ENCODE peak calls at places on chromosome 9, in ten cellular contexts. F is stomach; J is IMR-90; W is lower lobe of right lung; S is CD8-positive, alpha-beta T cell; G is kidney; T is psoas muscle; R is spleen; I is effector memory CD4-positive, alpha-beta T cell; E is CD4-positive, CD25-positive, alpha-beta regulatory T cell. Y is an unnamed sample.

GRCh38 chr9:8332296-8332695 is 532.7 kb upstream of the DMAC1 start:
- DNase-seq in F (no peak), J (no peak), W (no peak), S (no peak), G (no peak), T (no peak), R (no peak), I (no peak), E (no peak), Y (no peak)

GRCh38 chr9:114884787-114885452 is 45.5 kb downstream of the TNFSF8 start:
- DNase-seq in F (peak), J (peak), W (peak), S (no peak), G (no peak), T (no peak), R (no peak), I (no peak), E (no peak), Y (no peak)

GRCh38 chr9:129702563-129702962 is 37.1 kb downstream of the PRRX2 start:
- DNase-seq in F (peak), J (peak), W (peak), S (no peak), G (no peak), T (no peak), R (no peak), I (no peak), E (no peak), Y (no peak)

GRCh38 chr9:72675586-72675985 is 154.2 kb downstream of the TMC1 start:
- DNase-seq in F (no peak), J (no peak), W (no peak), S (no peak), G (no peak), T (no peak), R (no peak), I (no peak), E (no peak), Y (no peak)

GRCh38 chr9:36017278-36017677 is 19.4 kb upstream of the RECK start:
- DNase-seq in F (no peak), J (peak), W (no peak), S (no peak), G (no peak), T (no peak), R (no peak), I (no peak), E (no peak), Y (no peak)

GRCh38 chr9:124475158-124475867 is 25.1 kb downstream of the ADGRD2 start:
- DNase-seq in F (no peak), J (no peak), W (no peak), S (no peak), G (no peak), T (no peak), R (no peak), I (no peak), E (no peak), Y (no peak)

GRCh38 chr9:138100711-138101349 is 223.2 kb downstream of the CACNA1B start:
- DNase-seq in F (peak), J (no peak), W (peak), S (no peak), G (peak), T (no peak), R (peak), I (no peak), E (no peak), Y (no peak)

GRCh38 chr9:32755730-32756129 is 27.6 kb upstream of the TMEM215 start:
- DNase-seq in F (no peak), J (no peak), W (no peak), S (no peak), G (no peak), T (no peak), R (no peak), I (no peak), E (no peak), Y (no peak)

GRCh38 chr9:123174887-123175518 is 93.4 kb downstream of the STRBP start:
- DNase-seq in F (no peak), J (no peak), W (no peak), S (no peak), G (no peak), T (no peak), R (no peak), I (no peak), E (peak), Y (peak)

GRCh38 chr9:84671651-84672467 is 2.3 kb downstream of the NTRK2 start:
- DNase-seq in F (no peak), J (no peak), W (no peak), S (no peak), G (peak), T (no peak), R (no peak), I (no peak), E (no peak), Y (no peak)

GRCh38 chr9:89177401-89178161 is 1.0 kb downstream of the SHC3 start:
- DNase-seq in F (no peak), J (no peak), W (no peak), S (no peak), G (peak), T (no peak), R (no peak), I (no peak), E (no peak), Y (no peak)

GRCh38 chr9:13410566-13411031 is 131.1 kb upstream of the MPDZ start:
- DNase-seq in F (no peak), J (no peak), W (no peak), S (no peak), G (no peak), T (no peak), R (no peak), I (no peak), E (no peak), Y (no peak)

GRCh38 chr9:97956365-97956764 is 18.4 kb upstream of the HEMGN start:
- DNase-seq in F (no peak), J (no peak), W (no peak), S (no peak), G (no peak), T (no peak), R (no peak), I (no peak), E (no peak), Y (no peak)

GRCh38 chr9:96062854-96063253 is 187.4 kb downstream of the ERCC6L2 start:
- DNase-seq in F (no peak), J (no peak), W (no peak), S (no peak), G (no peak), T (no peak), R (no peak), I (no peak), E (no peak), Y (no peak)

GRCh38 chr9:23081377-23081776 is 634.8 kb downstream of the DMRTA1 start:
- DNase-seq in F (no peak), J (no peak), W (no peak), S (no peak), G (no peak), T (no peak), R (no peak), I (no peak), E (no peak), Y (no peak)

GRCh38 chr9:84447305-84447704 is 106.7 kb upstream of the SLC28A3 start:
- DNase-seq in F (no peak), J (no peak), W (no peak), S (no peak), G (no peak), T (no peak), R (no peak), I (no peak), E (no peak), Y (no peak)

GRCh38 chr9:33151601-33152000 is 15.5 kb downstream of the B4GALT1 start:
- DNase-seq in F (no peak), J (no peak), W (no peak), S (no peak), G (no peak), T (no peak), R (no peak), I (no peak), E (no peak), Y (no peak)

GRCh38 chr9:92100237-92100911 is 14.8 kb downstream of the SPTLC1 start:
- DNase-seq in F (no peak), J (peak), W (no peak), S (no peak), G (no peak), T (no peak), R (no peak), I (no peak), E (no peak), Y (no peak)

DNA sequence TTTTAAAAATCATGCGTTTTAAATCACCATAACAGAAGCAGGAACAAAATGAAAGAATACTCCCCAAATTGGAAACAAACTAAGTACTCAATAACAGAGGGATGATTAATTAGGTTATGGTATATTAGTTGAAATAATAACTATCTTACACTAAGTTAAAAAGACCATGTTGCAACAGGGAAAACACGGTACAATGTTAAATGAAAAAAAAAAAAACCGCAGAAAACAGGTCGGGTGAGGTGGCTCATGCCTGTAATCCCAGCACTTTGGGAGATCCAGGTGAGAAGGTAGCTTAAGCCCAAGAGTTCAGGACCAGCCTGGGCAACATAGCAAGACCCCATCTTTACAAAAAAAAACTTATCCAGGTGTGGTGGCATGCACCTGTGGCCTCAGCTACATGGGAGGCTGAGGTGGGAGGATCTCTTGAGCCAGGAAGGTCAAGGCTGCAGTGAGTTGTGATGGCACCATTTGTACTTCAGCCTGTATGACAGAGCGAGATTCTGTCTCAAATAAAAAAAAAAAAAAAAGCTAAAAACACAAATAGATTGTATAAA is 2.4 kb upstream of the PTPN3 start:
- DNase-seq in F (no peak), J (no peak), W (no peak), S (no peak), G (no peak), T (no peak), R (no peak), I (no peak), E (no peak), Y (no peak)
- H3K4me3 ChIP-seq in F (peak), J (no peak), W (peak), S (no peak), G (peak), T (peak), R (no peak), I (no peak), E (no peak), Y (no peak)

GRCh38 chr9:119827126-119827525 is 457.9 kb upstream of the BRINP1 start:
- DNase-seq in F (no peak), J (no peak), W (no peak), S (no peak), G (no peak), T (no peak), R (no peak), I (no peak), E (no peak), Y (no peak)
- H3K4me3 ChIP-seq in F (no peak), J (no peak), W (no peak), S (no peak), G (no peak), T (no peak), R (no peak), I (no peak), E (no peak), Y (no peak)

GRCh38 chr9:26142201-26142600 is 464.0 kb upstream of the TUSC1 start:
- DNase-seq in F (no peak), J (no peak), W (no peak), S (no peak), G (no peak), T (no peak), R (no peak), I (no peak), E (no peak), Y (no peak)
- H3K4me3 ChIP-seq in F (no peak), J (no peak), W (no peak), S (no peak), G (no peak), T (no peak), R (no peak), I (no peak), E (no peak), Y (no peak)

GRCh38 chr9:127561491-127562270 is 50.4 kb upstream of the STXBP1 start:
- DNase-seq in F (peak), J (peak), W (peak), S (peak), G (peak), T (peak), R (no peak), I (no peak), E (no peak), Y (no peak)
- H3K4me3 ChIP-seq in F (no peak), J (no peak), W (peak), S (no peak), G (no peak), T (no peak), R (no peak), I (no peak), E (no peak), Y (no peak)

GRCh38 chr9:112288029-112288428 is 45.4 kb downstream of the PTBP3 start:
- DNase-seq in F (no peak), J (peak), W (no peak), S (no peak), G (no peak), T (no peak), R (no peak), I (no peak), E (no peak), Y (no peak)
- H3K4me3 ChIP-seq in F (no peak), J (no peak), W (no peak), S (no peak), G (no peak), T (no peak), R (no peak), I (no peak), E (no peak), Y (no peak)

GRCh38 chr9:78109075-78109474 is 77.5 kb upstream of the GNAQ start:
- DNase-seq in F (no peak), J (no peak), W (no peak), S (no peak), G (no peak), T (no peak), R (no peak), I (no peak), E (no peak), Y (no peak)
- H3K4me3 ChIP-seq in F (no peak), J (no peak), W (no peak), S (no peak), G (no peak), T (no peak), R (no peak), I (no peak), E (no peak), Y (no peak)

DNA sequence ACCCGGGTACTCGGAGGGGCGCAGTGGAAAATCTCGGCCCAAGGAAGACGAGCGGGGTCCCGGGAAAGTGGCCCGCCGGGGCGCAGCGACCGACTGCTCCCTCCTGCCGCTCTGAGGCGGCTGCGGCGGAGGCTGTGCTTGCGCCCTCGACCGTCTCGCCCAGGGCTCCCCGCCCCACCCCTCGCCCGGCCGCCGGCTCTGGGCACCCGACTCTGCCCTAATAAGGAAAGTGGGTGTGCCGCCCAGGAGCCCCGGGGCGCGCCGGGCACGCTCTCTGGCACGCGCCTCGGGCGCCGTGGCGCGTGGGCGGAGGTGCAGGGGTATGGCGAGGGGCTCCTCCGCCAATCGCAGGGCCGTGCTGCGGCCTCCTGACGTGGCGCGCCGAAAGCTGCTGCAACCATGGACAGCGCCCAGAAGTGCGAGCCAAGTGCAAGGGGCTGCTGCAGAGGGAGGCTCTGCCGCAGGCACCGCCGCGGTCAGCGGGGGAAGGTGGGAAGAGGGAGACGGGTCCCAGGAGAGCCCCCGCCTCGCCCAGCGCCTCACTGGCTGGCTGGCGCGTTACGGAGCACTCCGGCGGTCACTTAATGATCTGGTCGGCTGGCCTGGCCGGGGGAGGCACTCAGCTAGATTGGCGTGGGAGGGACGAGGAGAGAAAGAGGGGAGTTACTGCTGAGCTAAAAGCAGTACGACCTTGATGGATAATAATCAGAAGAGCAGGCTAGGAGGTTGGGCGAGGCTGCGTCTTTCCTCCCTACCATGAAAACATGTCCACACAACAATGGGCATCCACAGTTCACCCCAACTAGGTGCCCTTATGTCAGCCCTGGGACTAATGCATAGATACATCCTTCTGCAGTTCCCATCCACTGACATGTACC is at the start of gene PRUNE2:
- DNase-seq in F (peak), J (peak), W (peak), S (no peak), G (peak), T (peak), R (no peak), I (no peak), E (peak), Y (peak)
- H3K4me3 ChIP-seq in F (peak), J (peak), W (peak), S (no peak), G (peak), T (peak), R (peak), I (no peak), E (no peak), Y (no peak)